ENCODE peak calls at places on chromosomes 6 and 20, in four cellular contexts. M, A, F and Q are unnamed samples.

GRCh38 chr20:47066484-47067270 is 172.0 kb downstream of the EYA2 start:
- DNase-seq in M (no peak), A (no peak), F (no peak), Q (no peak)

GRCh38 chr6:82362868-82363267 is 749 bp upstream of the TPBG start:
- DNase-seq in M (no peak), A (no peak), F (no peak), Q (no peak)

GRCh38 chr20:11459090-11459877 is 458.4 kb upstream of the BTBD3 start:
- DNase-seq in M (no peak), A (no peak), F (no peak), Q (no peak)

GRCh38 chr6:139368661-139369060 is 5.8 kb downstream of the CITED2 start:
- DNase-seq in M (no peak), A (no peak), F (no peak), Q (no peak)

GRCh38 chr20:2751347-2751867 is 49.0 kb downstream of the CPXM1 start:
- DNase-seq in M (no peak), A (no peak), F (no peak), Q (no peak)

GRCh38 chr6:52416629-52417151 is 3.5 kb upstream of the EFHC1 start:
- DNase-seq in M (peak), A (peak), F (no peak), Q (peak)

GRCh38 chr20:1934162-1934561 is 39.0 kb downstream of the SIRPA start:
- DNase-seq in M (no peak), A (no peak), F (no peak), Q (no peak)

GRCh38 chr20:11168026-11168425 is 494.2 kb upstream of the JAG1 start:
- DNase-seq in M (no peak), A (no peak), F (no peak), Q (no peak)

DNA sequence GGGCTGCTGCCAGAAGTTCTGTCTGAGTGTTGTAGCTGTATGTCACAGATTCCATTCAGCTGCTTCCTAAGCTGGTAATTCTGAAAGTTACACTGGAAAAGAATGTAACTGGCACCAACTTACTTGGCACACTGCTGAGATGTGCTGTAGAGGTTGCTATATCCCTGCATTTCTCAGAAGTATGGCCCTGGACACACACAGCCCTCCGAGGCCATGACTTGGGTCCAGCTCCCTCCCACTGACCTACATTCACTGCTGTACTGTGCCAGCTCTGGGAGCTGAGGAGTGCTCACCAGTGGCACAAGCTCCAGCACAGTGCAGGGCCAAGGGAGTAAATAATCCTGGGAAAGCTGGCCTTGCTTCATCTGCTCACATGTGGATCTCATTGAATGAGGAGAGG is 25.8 kb upstream of the TMEM217 start:
- DNase-seq in M (no peak), A (no peak), F (no peak), Q (no peak)
- H3K9ac ChIP-seq in M (no peak), A (no peak), F (no peak), Q (no peak)

DNA sequence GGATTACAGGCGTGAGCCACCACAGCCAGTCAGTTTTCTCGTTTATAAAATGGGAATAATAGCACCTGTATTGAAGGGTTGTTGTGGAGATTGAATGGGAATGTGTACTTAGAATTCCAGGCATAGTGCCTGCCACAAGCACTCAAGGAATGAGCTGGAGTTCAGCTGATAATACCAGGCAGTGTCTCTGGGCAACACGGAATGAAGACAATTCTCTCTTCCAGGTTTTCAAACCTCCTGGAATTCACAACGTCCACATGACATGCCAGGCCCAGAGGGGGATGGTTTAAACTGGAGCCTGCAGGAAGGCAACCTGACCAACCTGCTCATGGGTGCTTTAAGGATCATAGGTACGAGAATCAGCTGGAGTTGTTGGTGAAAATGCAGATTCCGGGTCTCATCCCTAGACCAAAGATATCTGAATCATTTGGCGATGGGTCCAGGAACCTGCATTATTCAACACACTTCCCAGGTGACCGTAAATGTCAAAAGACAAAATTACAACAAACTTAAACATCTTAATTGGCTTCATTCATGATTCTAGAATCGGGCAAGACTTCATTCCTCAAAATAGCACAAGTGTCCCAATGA is 1.9 kb upstream of the PTPN1 start:
- DNase-seq in M (no peak), A (no peak), F (no peak), Q (no peak)
- TF ChIP-seq ATF3 in M (no peak), A (no peak), F (no peak), Q (no peak)

GRCh38 chr20:36919715-36920333 is 31.7 kb downstream of the SAMHD1 start:
- DNase-seq in M (peak), A (peak), F (no peak), Q (peak)
- TF ChIP-seq EGR1 in M (no peak), A (no peak), F (no peak), Q (no peak)

DNA sequence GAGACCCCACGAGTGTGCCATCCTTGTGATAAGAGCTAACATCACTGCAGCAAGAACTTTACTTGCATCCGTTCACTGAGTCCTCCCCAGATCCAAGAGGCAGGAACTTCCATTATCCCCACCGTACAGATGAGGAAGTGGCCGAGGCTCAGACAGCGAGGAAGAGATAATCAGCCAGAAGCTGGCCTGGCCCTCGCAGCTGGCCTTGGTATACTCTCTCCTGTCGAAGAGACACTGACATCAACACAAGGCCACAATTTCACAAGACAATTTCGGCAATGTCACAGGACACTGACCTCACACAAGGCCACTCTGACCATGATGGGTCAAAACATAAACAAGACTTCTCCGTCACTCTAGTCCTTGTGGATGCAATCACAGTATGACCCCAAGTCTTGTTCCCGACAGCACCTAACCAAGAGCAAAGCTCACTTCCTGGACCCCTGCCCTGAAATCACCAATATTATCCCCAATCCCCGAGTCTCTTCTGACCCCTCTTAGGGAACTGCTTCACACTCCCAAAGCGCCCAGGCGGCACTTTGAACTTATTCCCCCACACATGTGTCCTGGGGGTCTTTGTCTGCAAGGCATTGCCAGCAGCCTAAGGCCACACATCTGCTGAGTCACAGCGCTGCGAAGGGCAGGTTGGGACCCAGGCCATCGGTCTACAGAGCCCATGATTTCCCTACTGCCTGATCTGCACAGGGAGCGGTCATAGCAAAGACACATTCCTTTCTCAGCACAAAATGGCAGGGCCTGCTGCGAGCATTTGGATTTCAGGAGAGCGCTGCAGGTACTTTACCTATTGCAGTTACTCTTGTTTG is 14.8 kb upstream of the VAPB start:
- DNase-seq in M (no peak), A (peak), F (no peak), Q (no peak)
- H3K9ac ChIP-seq in M (no peak), A (peak), F (no peak), Q (no peak)

GRCh38 chr20:36405255-36405654 is 99.1 kb downstream of the DLGAP4 start:
- DNase-seq in M (no peak), A (no peak), F (no peak), Q (no peak)

GRCh38 chr20:36404435-36404978 is 98.4 kb downstream of the DLGAP4 start:
- DNase-seq in M (no peak), A (no peak), F (no peak), Q (no peak)

GRCh38 chr20:36402708-36403107 is 96.6 kb downstream of the DLGAP4 start:
- DNase-seq in M (no peak), A (no peak), F (no peak), Q (no peak)

GRCh38 chr20:36408219-36408618 is 102.1 kb downstream of the DLGAP4 start:
- DNase-seq in M (no peak), A (peak), F (no peak), Q (no peak)

DNA sequence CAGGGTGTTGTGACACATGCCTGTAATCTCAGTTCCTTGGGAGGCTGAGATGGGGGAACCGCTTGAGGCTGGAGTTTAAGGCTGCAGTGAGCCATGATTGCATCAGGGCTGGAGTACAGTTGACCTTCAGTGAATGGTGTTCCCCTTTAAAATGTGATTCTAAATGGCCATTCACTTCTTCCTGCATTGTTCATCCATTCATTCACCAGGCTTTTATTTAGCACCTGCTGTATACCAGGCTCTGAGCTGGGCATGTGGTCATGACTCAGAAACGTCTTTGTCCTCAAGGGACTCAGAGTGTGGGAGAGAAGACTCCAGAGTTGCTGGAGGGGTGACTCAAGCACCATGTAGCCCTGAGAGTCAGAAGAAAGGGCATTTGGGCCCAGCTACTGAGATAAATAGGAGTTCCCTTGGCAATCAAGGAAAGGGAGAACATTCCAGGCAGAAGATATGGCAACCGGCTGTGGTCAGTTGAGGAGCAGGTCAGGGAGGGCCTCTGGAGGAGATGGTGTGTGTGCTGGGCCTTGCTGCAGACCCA is 101.1 kb downstream of the DLGAP4 start:
- DNase-seq in M (no peak), A (no peak), F (no peak), Q (no peak)
- TF ChIP-seq ATF3 in M (no peak), A (no peak), F (no peak), Q (no peak)